ENCODE peak calls at places on chromosome 1, in eight cellular contexts. M is lower lobe of right lung; J is activated CD8-positive, alpha-beta memory T cell treated with anti-CD3 and anti-CD28 coated beads for 4 hours; V is iris pigment epithelial cell; Z is activated CD8-positive, alpha-beta T cell treated with anti-CD3 and anti-CD28 coated beads for 36 hours; Y is RCC 7860; C is DMS53; D is right cardiac atrium. A is an unnamed sample.

GRCh38 chr1:66181999-66182398 is 352.0 kb upstream of the SGIP1 start:
- DNase-seq in M (no peak), J (no peak), V (no peak), Z (no peak), Y (no peak), C (no peak), D (no peak), A (no peak)

GRCh38 chr1:162091681-162092524 is 22.4 kb downstream of the NOS1AP start:
- DNase-seq in M (no peak), J (no peak), V (no peak), Z (no peak), Y (no peak), C (no peak), D (no peak), A (no peak)

GRCh38 chr1:218557731-218558130 is 212.6 kb downstream of the TGFB2 start:
- DNase-seq in M (no peak), J (no peak), V (peak; percentile 54), Z (no peak), Y (no peak), C (peak; percentile 93), D (peak; percentile 39), A (no peak)

GRCh38 chr1:10020668-10021067 is 12.1 kb upstream of the UBE4B start:
- DNase-seq in M (no peak), J (no peak), V (no peak), Z (no peak), Y (no peak), C (no peak), D (no peak), A (no peak)

GRCh38 chr1:28087614-28088167 is 719 bp downstream of the EYA3 start:
- DNase-seq in M (no peak), J (no peak), V (peak; percentile 36), Z (peak; percentile 54), Y (no peak), C (peak; percentile 62), D (no peak), A (no peak)

GRCh38 chr1:1240822-1241587 is 5.5 kb downstream of the C1QTNF12 start:
- DNase-seq in M (no peak), J (no peak), V (no peak), Z (no peak), Y (no peak), C (peak; percentile 70), D (no peak), A (no peak)

GRCh38 chr1:81179239-81179638 is 621.5 kb upstream of the ADGRL2 start:
- DNase-seq in M (no peak), J (no peak), V (peak; percentile 94), Z (no peak), Y (peak; percentile 82), C (peak; percentile 74), D (no peak), A (no peak)

GRCh38 chr1:205933672-205934618 is 9.3 kb downstream of the SLC26A9 start:
- DNase-seq in M (no peak), J (no peak), V (peak; percentile 59), Z (no peak), Y (peak; percentile 90), C (peak; percentile 85), D (no peak), A (peak; percentile 46)

GRCh38 chr1:5771788-5772187 is 220.4 kb downstream of the NPHP4 start:
- DNase-seq in M (no peak), J (no peak), V (no peak), Z (no peak), Y (no peak), C (no peak), D (no peak), A (no peak)

GRCh38 chr1:216464489-216464888 is 41.2 kb upstream of the USH2A start:
- DNase-seq in M (no peak), J (no peak), V (peak; percentile 97), Z (no peak), Y (peak; percentile 97), C (peak; percentile 29), D (no peak), A (no peak)

GRCh38 chr1:6912507-6912906 is 127.3 kb downstream of the CAMTA1 start:
- DNase-seq in M (no peak), J (no peak), V (no peak), Z (no peak), Y (no peak), C (no peak), D (peak; percentile 59), A (no peak)

GRCh38 chr1:169914534-169914933 is 20.8 kb upstream of the SCYL3 start:
- DNase-seq in M (no peak), J (no peak), V (peak; percentile 46), Z (no peak), Y (no peak), C (no peak), D (no peak), A (no peak)

GRCh38 chr1:67646145-67647035 is 38.6 kb upstream of the GADD45A start:
- DNase-seq in M (no peak), J (no peak), V (peak; percentile 24), Z (peak; percentile 9), Y (peak; percentile 56), C (peak; percentile 78), D (peak; percentile 86), A (peak; percentile 53)

GRCh38 chr1:222009105-222009730 is 267.3 kb upstream of the DUSP10 start:
- DNase-seq in M (no peak), J (no peak), V (peak; percentile 26), Z (peak; percentile 53), Y (no peak), C (peak; percentile 71), D (no peak), A (no peak)

GRCh38 chr1:178039826-178040380 is 54.0 kb upstream of the RASAL2 start:
- DNase-seq in M (no peak), J (no peak), V (no peak), Z (no peak), Y (no peak), C (no peak), D (no peak), A (no peak)

GRCh38 chr1:172117800-172118199 is 276.5 kb downstream of the DNM3 start:
- DNase-seq in M (no peak), J (no peak), V (no peak), Z (peak; percentile 57), Y (no peak), C (no peak), D (no peak), A (no peak)

GRCh38 chr1:201904579-201904978 is 15.9 kb downstream of the SHISA4 start:
- DNase-seq in M (no peak), J (no peak), V (peak; percentile 88), Z (no peak), Y (no peak), C (no peak), D (no peak), A (peak; percentile 84)

GRCh38 chr1:19869929-19870328 is 12.3 kb upstream of the OTUD3 start:
- DNase-seq in M (no peak), J (no peak), V (peak; percentile 59), Z (no peak), Y (no peak), C (peak; percentile 26), D (no peak), A (no peak)

GRCh38 chr1:207030522-207031009 is 2.0 kb downstream of the C1orf116 start:
- DNase-seq in M (no peak), J (no peak), V (no peak), Z (no peak), Y (peak; percentile 49), C (no peak), D (no peak), A (no peak)

GRCh38 chr1:201946224-201946908 is at the start of gene LMOD1:
- DNase-seq in M (peak; percentile 81), J (no peak), V (peak; percentile 92), Z (peak; percentile 18), Y (no peak), C (peak; percentile 84), D (peak; percentile 93), A (peak; percentile 95)

GRCh38 chr1:57307382-57307781 is 116.5 kb downstream of the DAB1 start:
- DNase-seq in M (no peak), J (peak; percentile 7), V (no peak), Z (peak; percentile 66), Y (no peak), C (peak; percentile 59), D (no peak), A (no peak)

GRCh38 chr1:97905141-97905540 is 15.7 kb downstream of the DPYD start:
- DNase-seq in M (no peak), J (no peak), V (no peak), Z (no peak), Y (no peak), C (no peak), D (no peak), A (no peak)

GRCh38 chr1:19338323-19338762 is 26.2 kb downstream of the SLC66A1 start:
- DNase-seq in M (no peak), J (no peak), V (no peak), Z (no peak), Y (no peak), C (no peak), D (no peak), A (no peak)

GRCh38 chr1:181423301-181423918 is 59.9 kb upstream of the CACNA1E start:
- DNase-seq in M (no peak), J (peak; percentile 6), V (peak; percentile 46), Z (peak; percentile 69), Y (no peak), C (peak; percentile 87), D (peak; percentile 60), A (no peak)

GRCh38 chr1:10696977-10697376 is 99.5 kb downstream of the CASZ1 start:
- DNase-seq in M (no peak), J (peak; percentile 9), V (peak; percentile 58), Z (peak; percentile 78), Y (no peak), C (no peak), D (no peak), A (no peak)

GRCh38 chr1:55868026-55868425 is 652.9 kb upstream of the USP24 start:
- DNase-seq in M (no peak), J (no peak), V (peak; percentile 30), Z (no peak), Y (no peak), C (peak; percentile 90), D (no peak), A (no peak)

GRCh38 chr1:159091547-159092397 is 15.2 kb upstream of the AIM2 start:
- DNase-seq in M (no peak), J (no peak), V (peak; percentile 86), Z (peak; percentile 36), Y (no peak), C (no peak), D (no peak), A (no peak)

GRCh38 chr1:234730542-234731370 is 120.8 kb upstream of the IRF2BP2 start:
- DNase-seq in M (no peak), J (no peak), V (no peak), Z (peak; percentile 78), Y (no peak), C (no peak), D (no peak), A (no peak)

GRCh38 chr1:81545734-81546133 is 255.0 kb upstream of the ADGRL2 start:
- DNase-seq in M (no peak), J (no peak), V (no peak), Z (no peak), Y (no peak), C (no peak), D (peak; percentile 46), A (no peak)

GRCh38 chr1:200774735-200775449 is 36.2 kb downstream of the CAMSAP2 start:
- DNase-seq in M (no peak), J (no peak), V (peak; percentile 51), Z (no peak), Y (no peak), C (no peak), D (no peak), A (no peak)

GRCh38 chr1:21816602-21817302 is 4.7 kb downstream of the LDLRAD2 start:
- DNase-seq in M (no peak), J (no peak), V (peak; percentile 79), Z (no peak), Y (peak; percentile 70), C (peak; percentile 89), D (no peak), A (no peak)

GRCh38 chr1:230977781-230978490 is 725 bp downstream of the TTC13 start:
- DNase-seq in M (peak; percentile 53), J (no peak), V (peak; percentile 14), Z (peak; percentile 47), Y (no peak), C (peak; percentile 68), D (peak; percentile 73), A (peak; percentile 60)

GRCh38 chr1:6646499-6647148 is 22.0 kb downstream of the THAP3 start:
- DNase-seq in M (no peak), J (no peak), V (peak; percentile 56), Z (peak; percentile 33), Y (peak; percentile 12), C (peak; percentile 82), D (no peak), A (no peak)